ENCODE peak calls at places on chromosome 6, in four cellular contexts. Z is GM12878, D is K562, X is H1. S is an unnamed sample.

GRCh38 chr6:145731432-145731831 is 3.9 kb downstream of the EPM2A start:
- DNase-seq in Z (no peak), X (no peak), D (no peak), S (no peak)

GRCh38 chr6:97186416-97186999 is 96.5 kb downstream of the MMS22L start:
- DNase-seq in Z (peak), D (peak), X (peak), S (peak)

GRCh38 chr6:9064156-9064555 is 628.8 kb upstream of the SLC35B3 start:
- DNase-seq in D (no peak), X (no peak), Z (no peak), S (no peak)

GRCh38 chr6:131292145-131292938 is 157.1 kb downstream of the AKAP7 start:
- DNase-seq in X (no peak), D (no peak), Z (no peak), S (no peak)

GRCh38 chr6:1820165-1820564 is 210.4 kb downstream of the FOXC1 start:
- DNase-seq in D (no peak), Z (no peak), X (no peak), S (no peak)

GRCh38 chr6:139378882-139379341 is 4.5 kb upstream of the CITED2 start:
- DNase-seq in Z (no peak), D (no peak), X (no peak), S (no peak)

GRCh38 chr6:169521825-169522224 is 180.0 kb downstream of the WDR27 start:
- DNase-seq in X (no peak), D (no peak), Z (no peak), S (no peak)

GRCh38 chr6:30684386-30685156 is 1.9 kb downstream of the PPP1R18 start:
- DNase-seq in X (no peak), D (peak), Z (no peak), S (no peak)

GRCh38 chr6:169156108-169156821 is 97.4 kb downstream of the THBS2 start:
- DNase-seq in Z (no peak), D (no peak), X (no peak), S (no peak)

GRCh38 chr6:99148111-99148510 is 200.4 kb upstream of the FBXL4 start:
- DNase-seq in D (no peak), X (no peak), Z (no peak), S (no peak)

GRCh38 chr6:112205521-112206458 is 48.6 kb downstream of the LAMA4 start:
- DNase-seq in D (no peak), Z (no peak), X (no peak), S (no peak)

GRCh38 chr6:32967151-32968091 is 973 bp upstream of the BRD2 start:
- DNase-seq in D (peak), Z (no peak), X (peak), S (no peak)

GRCh38 chr6:30882764-30883475 is 1.4 kb upstream of the DDR1 start:
- DNase-seq in D (peak), Z (peak), X (peak), S (peak)

GRCh38 chr6:36028887-36029324 is 1.3 kb downstream of the MAPK14 start:
- DNase-seq in Z (no peak), X (no peak), D (no peak), S (no peak)
- TF ChIP-seq POLR2AphosphoS5 in Z (no peak), X (no peak), D (no peak), S (no peak)

GRCh38 chr6:39375405-39375804 is 52.9 kb upstream of the KCNK16 start:
- DNase-seq in D (no peak), X (no peak), Z (no peak), S (no peak)

GRCh38 chr6:39379026-39379425 is 56.5 kb upstream of the KCNK16 start:
- DNase-seq in X (no peak), Z (no peak), D (no peak), S (no peak)

GRCh38 chr6:39377530-39377929 is 55.0 kb upstream of the KCNK16 start:
- DNase-seq in Z (no peak), X (peak), D (no peak), S (no peak)

GRCh38 chr6:39380837-39381534 is 58.5 kb upstream of the KCNK16 start:
- DNase-seq in D (no peak), Z (no peak), X (no peak), S (no peak)

DNA sequence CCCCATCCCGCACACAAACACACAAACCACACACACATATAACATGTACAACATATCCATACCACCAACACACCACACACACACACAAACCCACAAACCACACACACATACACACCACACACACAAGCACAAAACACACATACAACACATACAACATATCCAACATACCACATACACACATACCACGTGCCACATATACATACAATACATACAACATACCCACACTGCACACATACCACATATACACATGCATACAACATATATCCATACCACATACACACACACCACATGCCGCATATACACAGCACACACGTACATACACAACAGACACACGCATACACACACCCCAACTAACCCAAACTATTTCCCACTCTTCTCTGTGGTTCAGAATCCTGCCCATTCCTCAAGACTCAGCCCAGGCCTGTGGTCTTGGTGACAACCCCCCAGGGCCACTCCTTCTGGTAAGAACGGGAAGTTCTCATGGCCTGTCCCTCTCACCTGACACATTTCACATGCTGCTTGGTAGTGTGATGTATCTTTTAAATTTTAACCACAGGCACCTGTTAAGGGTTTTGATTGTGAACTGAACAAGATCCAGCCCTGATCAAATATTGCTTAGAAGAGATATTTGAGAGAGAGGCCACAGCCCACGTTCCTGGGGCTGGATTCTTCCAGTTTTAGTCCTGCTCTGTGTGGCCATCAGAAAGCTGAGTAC is 55.8 kb upstream of the KCNK16 start:
- DNase-seq in D (no peak), X (no peak), Z (no peak), S (no peak)
- TF ChIP-seq TAF1 in D (no peak), X (no peak), Z (no peak), S (no peak)

DNA sequence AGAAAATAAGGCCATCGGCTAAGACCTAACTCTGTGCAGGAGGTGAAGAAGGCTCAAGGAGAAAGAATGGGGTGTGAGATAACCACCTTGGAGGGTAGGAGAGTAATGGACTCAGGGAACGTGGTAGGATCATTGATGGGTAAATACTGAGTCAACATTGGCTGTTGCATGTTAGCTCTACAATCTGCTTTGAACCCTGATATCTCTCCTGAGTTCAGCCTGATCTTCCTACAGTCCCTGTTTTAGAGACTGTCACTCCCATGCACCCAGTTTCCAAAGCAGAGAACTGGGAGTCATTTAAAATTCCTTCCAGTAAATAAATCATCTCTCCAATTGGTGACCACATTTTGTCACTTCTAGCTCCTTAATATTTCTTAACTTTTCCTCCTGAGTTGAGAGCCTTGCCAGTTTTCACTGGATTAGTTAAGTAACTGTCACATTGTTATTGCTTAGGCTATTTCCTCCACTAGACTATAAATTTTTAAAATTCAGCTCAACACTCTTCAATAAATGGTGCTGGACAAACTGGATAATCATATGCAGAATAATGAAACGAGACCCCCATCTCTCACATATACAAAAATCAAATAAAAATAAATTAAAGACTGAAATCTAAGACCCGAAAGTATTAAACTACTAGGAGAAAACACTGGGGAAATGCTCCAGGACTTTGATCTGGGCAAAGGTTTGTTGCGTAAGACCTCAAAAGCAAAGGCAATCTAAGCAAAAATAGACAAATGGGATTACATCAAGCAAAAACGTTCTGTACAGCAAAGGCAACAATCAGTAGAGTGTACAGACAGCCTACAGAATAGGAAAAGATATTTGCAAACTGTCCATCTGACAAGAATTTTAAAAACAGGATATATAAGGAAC is 138.9 kb upstream of the TMEM170B start:
- DNase-seq in X (no peak), Z (no peak), D (no peak), S (no peak)
- TF ChIP-seq POLR2A in X (no peak), Z (no peak), D (no peak), S (no peak)

GRCh38 chr6:113997106-113997505 is 26.2 kb upstream of the HDAC2 start:
- DNase-seq in X (no peak), D (no peak), Z (no peak), S (no peak)
- TF ChIP-seq POLR2AphosphoS5 in X (no peak), D (no peak), Z (no peak), S (no peak)

GRCh38 chr6:19836799-19837510 is at the start of gene ID4:
- DNase-seq in D (no peak), X (peak), Z (no peak), S (no peak)
- TF ChIP-seq TAF1 in D (no peak), X (peak), Z (no peak), S (no peak)

GRCh38 chr6:34696739-34697543 is at the start of gene ILRUN:
- DNase-seq in X (peak), D (peak), Z (peak), S (peak)
- TF ChIP-seq POLR2A in X (no peak), D (peak), Z (peak), S (no peak)

DNA sequence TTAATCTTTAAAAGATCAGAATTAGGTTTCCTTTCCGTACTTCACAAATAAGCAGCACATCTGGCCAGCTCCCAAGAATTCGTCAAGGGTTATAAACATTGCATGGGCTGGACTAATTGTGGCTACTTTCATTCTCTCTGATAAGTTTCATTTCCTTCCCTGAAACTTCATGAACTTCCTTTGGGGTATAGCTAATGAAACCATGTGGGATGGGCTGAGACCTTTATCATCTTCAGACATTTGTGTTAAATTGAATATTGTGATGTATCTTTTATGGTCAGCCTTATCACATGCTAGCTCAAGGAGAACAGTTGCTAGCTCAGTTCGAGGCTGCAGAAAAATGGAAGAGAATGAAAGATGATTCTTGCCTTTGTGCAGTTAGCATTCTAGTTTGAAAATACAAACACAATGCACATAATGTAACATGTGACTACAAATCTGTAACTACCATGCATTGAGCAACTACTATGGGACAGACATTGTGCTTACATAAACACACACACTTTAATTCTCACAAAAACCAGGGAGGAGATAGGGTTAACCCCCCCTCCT is 1.7 kb upstream of the GMPR start:
- DNase-seq in X (no peak), D (peak), Z (peak), S (no peak)
- TF ChIP-seq POLR2AphosphoS5 in X (no peak), D (no peak), Z (no peak), S (no peak)

S was measured in GM12892.